ENCODE peak calls at places on chromosomes 3 and 15, in five cellular contexts. One of them, this sample, is unnamed.
A peak's percentile ranks its signal among the peaks of the same experiment; 100 is the strongest.

GRCh38 chr3:128198313-128198712 is 45.0 kb downstream of the EEFSEC start:
- DNase-seq in NCI-H187 treated with DMSO at 0.1 percent for 48 hours: no peak
- DNase-seq in iPS DF 19.7: no peak
- DNase-seq in midbrain: no peak
- DNase-seq in H7: no peak
- DNase-seq in this sample: no peak

GRCh38 chr15:99556010-99556409 is 9.8 kb upstream of the MEF2A start:
- DNase-seq in NCI-H187 treated with DMSO at 0.1 percent for 48 hours: no peak
- DNase-seq in iPS DF 19.7: no peak
- DNase-seq in midbrain: no peak
- DNase-seq in H7: no peak
- DNase-seq in this sample: no peak

GRCh38 chr3:171459942-171460225 is 321 bp downstream of the TNIK start:
- DNase-seq in NCI-H187 treated with DMSO at 0.1 percent for 48 hours: no peak
- DNase-seq in iPS DF 19.7: no peak
- DNase-seq in midbrain: no peak
- DNase-seq in H7: no peak
- DNase-seq in this sample: no peak

GRCh38 chr3:73727854-73728253 is 103.1 kb upstream of the PDZRN3 start:
- DNase-seq in NCI-H187 treated with DMSO at 0.1 percent for 48 hours: no peak
- DNase-seq in iPS DF 19.7: no peak
- DNase-seq in midbrain: no peak
- DNase-seq in H7: no peak
- DNase-seq in this sample: no peak

GRCh38 chr15:64441852-64442251 is 18.5 kb upstream of the ZNF609 start:
- DNase-seq in NCI-H187 treated with DMSO at 0.1 percent for 48 hours: no peak
- DNase-seq in iPS DF 19.7: no peak
- DNase-seq in midbrain: no peak
- DNase-seq in H7: no peak
- DNase-seq in this sample: no peak

GRCh38 chr3:191244242-191244867 is 45.3 kb downstream of the OSTN start:
- DNase-seq in NCI-H187 treated with DMSO at 0.1 percent for 48 hours: no peak
- DNase-seq in iPS DF 19.7: no peak
- DNase-seq in midbrain: no peak
- DNase-seq in H7: no peak
- DNase-seq in this sample: no peak

GRCh38 chr15:67076147-67076843 is 10.9 kb downstream of the SMAD3 start:
- DNase-seq in NCI-H187 treated with DMSO at 0.1 percent for 48 hours: no peak
- DNase-seq in iPS DF 19.7: no peak
- DNase-seq in midbrain: no peak
- DNase-seq in H7: no peak
- DNase-seq in this sample: no peak

GRCh38 chr3:70180664-70181063 is 131.8 kb downstream of the MDFIC2 start:
- DNase-seq in NCI-H187 treated with DMSO at 0.1 percent for 48 hours: no peak
- DNase-seq in iPS DF 19.7: no peak
- DNase-seq in midbrain: no peak
- DNase-seq in H7: no peak
- DNase-seq in this sample: no peak

GRCh38 chr3:141305436-141305835 is 62.9 kb upstream of the ZBTB38 start:
- DNase-seq in NCI-H187 treated with DMSO at 0.1 percent for 48 hours: no peak
- DNase-seq in iPS DF 19.7: no peak
- DNase-seq in midbrain: no peak
- DNase-seq in H7: no peak
- DNase-seq in this sample: no peak

GRCh38 chr3:38524141-38524739 is 28.1 kb downstream of the EXOG start:
- DNase-seq in NCI-H187 treated with DMSO at 0.1 percent for 48 hours: no peak
- DNase-seq in iPS DF 19.7: no peak
- DNase-seq in midbrain: no peak
- DNase-seq in H7: no peak
- DNase-seq in this sample: no peak

GRCh38 chr15:90213123-90213817 is 12.1 kb downstream of the SEMA4B start:
- DNase-seq in NCI-H187 treated with DMSO at 0.1 percent for 48 hours: no peak
- DNase-seq in iPS DF 19.7: no peak
- DNase-seq in midbrain: no peak
- DNase-seq in H7: no peak
- DNase-seq in this sample: no peak

GRCh38 chr3:53167418-53168174 is 6.6 kb downstream of the PRKCD start:
- DNase-seq in NCI-H187 treated with DMSO at 0.1 percent for 48 hours: no peak
- DNase-seq in iPS DF 19.7: no peak
- DNase-seq in midbrain: no peak
- DNase-seq in H7: peak; percentile 61
- DNase-seq in this sample: no peak

GRCh38 chr3:7518471-7518870 is 657.6 kb downstream of the GRM7 start:
- DNase-seq in NCI-H187 treated with DMSO at 0.1 percent for 48 hours: no peak
- DNase-seq in iPS DF 19.7: no peak
- DNase-seq in midbrain: no peak
- DNase-seq in H7: no peak
- DNase-seq in this sample: no peak

GRCh38 chr3:72598856-72599255 is 249.4 kb downstream of the SHQ1 start:
- DNase-seq in NCI-H187 treated with DMSO at 0.1 percent for 48 hours: no peak
- DNase-seq in iPS DF 19.7: no peak
- DNase-seq in midbrain: no peak
- DNase-seq in H7: no peak
- DNase-seq in this sample: no peak

GRCh38 chr3:30667250-30667585 is 60.8 kb downstream of the TGFBR2 start:
- DNase-seq in NCI-H187 treated with DMSO at 0.1 percent for 48 hours: no peak
- DNase-seq in iPS DF 19.7: peak; percentile 64
- DNase-seq in midbrain: no peak
- DNase-seq in H7: peak; percentile 57
- DNase-seq in this sample: no peak

GRCh38 chr15:46956456-46956855 is 760.8 kb upstream of the SEMA6D start:
- DNase-seq in NCI-H187 treated with DMSO at 0.1 percent for 48 hours: no peak
- DNase-seq in iPS DF 19.7: no peak
- DNase-seq in midbrain: peak; percentile 19
- DNase-seq in H7: no peak
- DNase-seq in this sample: no peak

GRCh38 chr3:188323067-188323842 is 169.3 kb downstream of the LPP start:
- DNase-seq in NCI-H187 treated with DMSO at 0.1 percent for 48 hours: no peak
- DNase-seq in iPS DF 19.7: no peak
- DNase-seq in midbrain: no peak
- DNase-seq in H7: no peak
- DNase-seq in this sample: no peak

GRCh38 chr3:177210744-177211502 is 13.6 kb upstream of the TBL1XR1 start:
- DNase-seq in NCI-H187 treated with DMSO at 0.1 percent for 48 hours: no peak
- DNase-seq in iPS DF 19.7: no peak
- DNase-seq in midbrain: peak; percentile 9
- DNase-seq in H7: no peak
- DNase-seq in this sample: no peak

GRCh38 chr3:29850641-29851040 is 569.8 kb downstream of the RBMS3 start:
- DNase-seq in NCI-H187 treated with DMSO at 0.1 percent for 48 hours: no peak
- DNase-seq in iPS DF 19.7: no peak
- DNase-seq in midbrain: no peak
- DNase-seq in H7: peak; percentile 59
- DNase-seq in this sample: peak; percentile 12

GRCh38 chr3:196650740-196651311 is 11.3 kb downstream of the NRROS start:
- DNase-seq in NCI-H187 treated with DMSO at 0.1 percent for 48 hours: no peak
- DNase-seq in iPS DF 19.7: no peak
- DNase-seq in midbrain: no peak
- DNase-seq in H7: peak; percentile 38
- DNase-seq in this sample: no peak

GRCh38 chr15:88833196-88833595 is 30.0 kb downstream of the ACAN start:
- DNase-seq in NCI-H187 treated with DMSO at 0.1 percent for 48 hours: no peak
- DNase-seq in iPS DF 19.7: no peak
- DNase-seq in midbrain: no peak
- DNase-seq in H7: no peak
- DNase-seq in this sample: no peak